ENCODE peak calls at places on chromosomes 5 and 9, in five cellular contexts. One of them, this sample, is unnamed.

GRCh38 chr9:100038472-100038871 is 60.3 kb downstream of the ERP44 start:
- DNase-seq in mammary epithelial cell: no peak
- DNase-seq in HCT116: no peak
- DNase-seq in lower lobe of right lung: no peak
- DNase-seq in WERI-Rb-1: no peak
- DNase-seq in this sample: no peak

GRCh38 chr5:142420521-142420920 is 95.7 kb upstream of the SPRY4 start:
- DNase-seq in mammary epithelial cell: no peak
- DNase-seq in HCT116: no peak
- DNase-seq in lower lobe of right lung: no peak
- DNase-seq in WERI-Rb-1: peak; percentile 78
- DNase-seq in this sample: no peak

GRCh38 chr9:79955300-79955699 is 383.5 kb downstream of the TLE4 start:
- DNase-seq in mammary epithelial cell: no peak
- DNase-seq in HCT116: no peak
- DNase-seq in lower lobe of right lung: no peak
- DNase-seq in WERI-Rb-1: peak; percentile 44
- DNase-seq in this sample: no peak

GRCh38 chr9:126293522-126293889 is 33.1 kb upstream of the MVB12B start:
- DNase-seq in mammary epithelial cell: no peak
- DNase-seq in HCT116: no peak
- DNase-seq in lower lobe of right lung: no peak
- DNase-seq in WERI-Rb-1: no peak
- DNase-seq in this sample: no peak

GRCh38 chr9:135525241-135526088 is 4.2 kb downstream of the LCN1 start:
- DNase-seq in mammary epithelial cell: no peak
- DNase-seq in HCT116: no peak
- DNase-seq in lower lobe of right lung: no peak
- DNase-seq in WERI-Rb-1: no peak
- DNase-seq in this sample: no peak

GRCh38 chr9:136004712-136005111 is 43.5 kb upstream of the UBAC1 start:
- DNase-seq in mammary epithelial cell: no peak
- DNase-seq in HCT116: no peak
- DNase-seq in lower lobe of right lung: no peak
- DNase-seq in WERI-Rb-1: no peak
- DNase-seq in this sample: no peak

GRCh38 chr9:19493174-19493811 is 84.5 kb downstream of the ACER2 start:
- DNase-seq in mammary epithelial cell: peak; percentile 52
- DNase-seq in HCT116: peak; percentile 33
- DNase-seq in lower lobe of right lung: peak; percentile 51
- DNase-seq in WERI-Rb-1: peak; percentile 50
- DNase-seq in this sample: peak; percentile 71

GRCh38 chr9:69502671-69503301 is 169.4 kb downstream of the APBA1 start:
- DNase-seq in mammary epithelial cell: peak; percentile 4
- DNase-seq in HCT116: no peak
- DNase-seq in lower lobe of right lung: no peak
- DNase-seq in WERI-Rb-1: no peak
- DNase-seq in this sample: no peak

GRCh38 chr9:13149454-13149853 is 130.0 kb downstream of the MPDZ start:
- DNase-seq in mammary epithelial cell: no peak
- DNase-seq in HCT116: no peak
- DNase-seq in lower lobe of right lung: no peak
- DNase-seq in WERI-Rb-1: no peak
- DNase-seq in this sample: no peak

GRCh38 chr9:85600675-85601263 is 141.0 kb downstream of the AGTPBP1 start:
- DNase-seq in mammary epithelial cell: no peak
- DNase-seq in HCT116: no peak
- DNase-seq in lower lobe of right lung: no peak
- DNase-seq in WERI-Rb-1: no peak
- DNase-seq in this sample: no peak

GRCh38 chr5:179275941-179276837 is 69.1 kb downstream of the ADAMTS2 start:
- DNase-seq in mammary epithelial cell: no peak
- DNase-seq in HCT116: no peak
- DNase-seq in lower lobe of right lung: peak; percentile 59
- DNase-seq in WERI-Rb-1: no peak
- DNase-seq in this sample: no peak

GRCh38 chr9:85741112-85741874 is 461 bp downstream of the AGTPBP1 start:
- DNase-seq in mammary epithelial cell: peak; percentile 32
- DNase-seq in HCT116: no peak
- DNase-seq in lower lobe of right lung: peak; percentile 76
- DNase-seq in WERI-Rb-1: peak; percentile 59
- DNase-seq in this sample: no peak

GRCh38 chr5:127355342-127355741 is 64.7 kb downstream of the MEGF10 start:
- DNase-seq in mammary epithelial cell: no peak
- DNase-seq in HCT116: no peak
- DNase-seq in lower lobe of right lung: no peak
- DNase-seq in WERI-Rb-1: no peak
- DNase-seq in this sample: no peak
- H3K27ac ChIP-seq in mammary epithelial cell: no peak overlapping the region
- H3K27ac ChIP-seq in HCT116: no peak overlapping the region
- H3K27ac ChIP-seq in lower lobe of right lung: no peak overlapping the region
- H3K27ac ChIP-seq in WERI-Rb-1: no peak overlapping the region
- H3K27ac ChIP-seq in this sample: no peak overlapping the region

DNA sequence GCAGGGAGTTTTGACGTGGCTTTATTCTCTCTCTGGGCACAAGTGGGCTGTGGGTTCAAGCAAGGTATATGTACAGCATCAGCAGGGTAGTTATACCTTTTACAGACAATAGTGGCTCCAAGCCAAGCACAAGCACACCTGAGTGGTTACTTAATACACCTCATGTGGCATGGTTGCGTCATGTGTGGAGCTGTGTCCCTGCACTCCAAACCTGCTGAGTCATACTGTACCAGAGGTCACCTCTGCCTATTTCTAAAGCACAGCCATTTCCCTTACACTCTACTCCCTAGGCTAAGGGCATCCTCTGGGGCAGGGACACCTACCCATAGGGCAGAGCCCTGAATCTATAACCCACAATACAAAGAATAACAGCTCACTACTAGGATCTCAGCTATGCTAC is 147.3 kb downstream of the OSTF1 start:
- DNase-seq in mammary epithelial cell: peak; percentile 81
- DNase-seq in HCT116: no peak
- DNase-seq in lower lobe of right lung: no peak
- DNase-seq in WERI-Rb-1: no peak
- DNase-seq in this sample: no peak
- H3K27me3 ChIP-seq in mammary epithelial cell: no peaks in the 10 kb centered on the region
- H3K27me3 ChIP-seq in HCT116: no peaks in the 10 kb centered on the region
- H3K27me3 ChIP-seq in lower lobe of right lung: no peaks in the 10 kb centered on the region
- H3K27me3 ChIP-seq in WERI-Rb-1: no peaks in the 10 kb centered on the region
- H3K27me3 ChIP-seq in this sample: no peaks in the 10 kb centered on the region

GRCh38 chr5:139295692-139296091 is 2.2 kb downstream of the MATR3 start:
- DNase-seq in mammary epithelial cell: no peak
- DNase-seq in HCT116: no peak
- DNase-seq in lower lobe of right lung: no peak
- DNase-seq in WERI-Rb-1: no peak
- DNase-seq in this sample: no peak
- H3K4me3 ChIP-seq in mammary epithelial cell: peak overlapping the region; percentile 90
- H3K4me3 ChIP-seq in HCT116: peak overlapping the region; percentile 76
- H3K4me3 ChIP-seq in lower lobe of right lung: peak overlapping the region; percentile 90
- H3K4me3 ChIP-seq in WERI-Rb-1: peak overlapping the region; percentile 99
- H3K4me3 ChIP-seq in this sample: peak overlapping the region; percentile 1

DNA sequence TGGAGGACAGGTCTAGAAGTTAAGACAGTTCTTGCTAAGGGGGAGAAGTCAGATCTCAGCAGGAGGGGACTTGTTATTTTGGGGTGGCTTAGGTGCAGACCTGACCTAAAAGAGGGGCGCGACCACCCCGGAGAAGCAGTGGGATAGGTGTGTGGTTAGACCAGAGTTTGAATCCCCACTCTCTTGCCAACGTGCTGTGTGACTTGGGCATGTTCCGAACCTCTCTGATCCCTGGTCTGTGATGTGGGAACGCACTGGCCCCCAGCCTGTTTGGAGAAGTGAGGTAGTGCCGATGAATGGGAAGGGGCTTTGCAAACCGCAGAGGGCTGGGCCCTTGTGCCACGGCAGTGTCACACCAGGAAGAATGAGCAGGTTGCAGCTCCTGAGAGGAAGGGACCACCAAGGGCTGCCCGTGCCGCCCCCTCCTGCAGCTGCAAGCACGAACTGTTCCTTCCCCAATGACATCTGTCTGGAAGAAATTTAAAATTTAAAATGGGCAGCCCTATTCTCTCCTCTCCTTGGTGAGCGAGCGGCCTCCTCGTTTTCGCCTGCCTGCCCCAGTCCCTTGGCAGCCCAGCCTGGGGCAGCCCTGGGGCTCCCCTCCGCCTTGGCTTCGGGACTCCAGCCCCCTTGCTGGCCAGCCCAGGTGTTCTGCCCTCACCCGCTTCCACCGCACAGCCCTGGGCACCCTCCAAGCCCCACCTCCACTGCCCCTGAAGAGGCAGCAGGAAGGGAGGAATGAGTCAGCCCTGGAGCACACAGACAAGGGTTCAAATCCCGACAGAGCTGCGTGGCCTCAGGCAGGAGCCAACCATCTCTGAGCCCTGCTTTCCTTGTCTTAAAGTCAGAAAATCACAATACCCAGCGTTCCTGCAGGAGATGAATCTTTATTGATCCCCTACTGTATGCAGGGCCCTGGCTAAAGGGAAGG is 1.6 kb downstream of the FIBCD1 start:
- DNase-seq in mammary epithelial cell: no peak
- DNase-seq in HCT116: no peak
- DNase-seq in lower lobe of right lung: no peak
- DNase-seq in WERI-Rb-1: no peak
- DNase-seq in this sample: no peak
- H3K27ac ChIP-seq in mammary epithelial cell: no peak overlapping the region
- H3K27ac ChIP-seq in HCT116: no peak overlapping the region
- H3K27ac ChIP-seq in lower lobe of right lung: no peak overlapping the region
- H3K27ac ChIP-seq in WERI-Rb-1: no peak overlapping the region
- H3K27ac ChIP-seq in this sample: no peak overlapping the region

This sample was measured in iPS DF 6.9.